ENCODE peak calls at places on chromosomes 12 and 14, in ten cellular contexts. U, X, C, G, K, B, J, Z, S and R are unnamed samples.

GRCh38 chr14:51981218-51981854 is 8.0 kb upstream of the RTRAF start:
- DNase-seq in U (no peak), J (no peak), C (no peak), S (no peak), X (no peak), G (no peak), B (no peak), K (no peak), Z (no peak), R (no peak)

GRCh38 chr12:47752552-47752951 is 6.1 kb downstream of the RAPGEF3 start:
- DNase-seq in C (peak; percentile 89), Z (no peak), S (no peak), G (no peak), U (no peak), K (no peak), B (no peak), X (no peak), J (peak; percentile 30), R (no peak)

GRCh38 chr14:101461891-101462290 is 99.4 kb upstream of the DIO3 start:
- DNase-seq in J (no peak), C (no peak), X (no peak), S (no peak), U (no peak), K (no peak), G (no peak), Z (no peak), B (no peak), R (no peak)

GRCh38 chr12:67475725-67476124 is 172.8 kb upstream of the DYRK2 start:
- DNase-seq in Z (no peak), S (no peak), U (no peak), G (no peak), B (no peak), C (no peak), X (no peak), J (no peak), K (no peak), R (no peak)

GRCh38 chr14:77474763-77475162 is 16.9 kb downstream of the AHSA1 start:
- DNase-seq in Z (no peak), U (no peak), S (no peak), B (peak; percentile 38), C (no peak), K (no peak), J (no peak), X (no peak), G (peak; percentile 35), R (no peak)

GRCh38 chr12:20144341-20144740 is 224.0 kb upstream of the PDE3A start:
- DNase-seq in X (no peak), C (no peak), J (no peak), S (no peak), B (no peak), Z (no peak), K (no peak), G (no peak), U (no peak), R (no peak)

GRCh38 chr14:51041853-51042252 is 53.1 kb downstream of the TRIM9 start:
- DNase-seq in U (no peak), K (no peak), C (no peak), S (no peak), B (no peak), J (no peak), G (no peak), X (no peak), Z (no peak), R (no peak)

GRCh38 chr12:62299617-62300016 is 39.4 kb downstream of the USP15 start:
- DNase-seq in B (no peak), K (no peak), U (no peak), C (no peak), S (no peak), Z (no peak), J (no peak), G (no peak), X (no peak), R (no peak)

GRCh38 chr12:118053071-118053985 is 7.7 kb downstream of the WSB2 start:
- DNase-seq in J (no peak), Z (no peak), S (no peak), C (no peak), X (no peak), B (no peak), U (no peak), G (no peak), K (no peak), R (no peak)

GRCh38 chr14:74846968-74847549 is 28.9 kb downstream of the PROX2 start:
- DNase-seq in Z (no peak), S (no peak), X (no peak), C (no peak), G (no peak), B (peak; percentile 30), K (no peak), J (peak; percentile 52), U (no peak), R (no peak)

GRCh38 chr12:62933871-62934798 is 815 bp downstream of the PPM1H start:
- DNase-seq in C (no peak), S (peak; percentile 35), B (peak; percentile 36), K (no peak), U (peak; percentile 35), J (peak; percentile 9), G (peak; percentile 22), Z (peak; percentile 44), X (peak; percentile 46), R (peak; percentile 70)

GRCh38 chr14:36163451-36163850 is 13.1 kb downstream of the PTCSC3 start:
- DNase-seq in U (no peak), C (no peak), G (no peak), Z (no peak), B (no peak), K (no peak), J (no peak), X (no peak), S (no peak), R (no peak)

GRCh38 chr14:36167431-36167830 is 9.1 kb downstream of the PTCSC3 start:
- DNase-seq in J (no peak), G (no peak), S (no peak), U (no peak), Z (no peak), B (no peak), K (no peak), C (no peak), X (no peak), R (no peak)

GRCh38 chr14:36161781-36162180 is 14.7 kb downstream of the PTCSC3 start:
- DNase-seq in S (peak; percentile 20), C (no peak), J (no peak), K (no peak), X (no peak), U (no peak), B (no peak), Z (no peak), G (no peak), R (no peak)

DNA sequence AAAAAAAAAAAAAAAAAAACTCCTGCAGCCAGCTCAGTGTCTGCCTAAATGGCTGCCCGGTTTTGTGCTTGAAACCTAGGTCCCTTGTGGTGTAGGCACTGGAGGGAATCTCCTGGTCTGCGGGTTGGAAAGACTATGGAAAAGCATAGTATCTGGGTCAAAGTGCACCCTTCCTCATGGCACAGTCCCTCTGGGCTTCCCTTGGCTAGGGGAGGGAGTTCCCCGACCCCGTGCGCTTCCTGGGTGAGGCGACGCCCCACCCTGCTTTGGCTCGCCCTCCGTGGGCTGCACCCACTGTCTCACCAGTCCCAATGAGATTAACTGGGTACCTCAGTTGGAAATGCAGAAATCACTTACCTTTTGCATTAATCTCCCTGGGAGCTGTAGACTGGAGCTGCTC is 14.3 kb downstream of the PTCSC3 start:
- DNase-seq in U (no peak), G (no peak), J (no peak), S (peak; percentile 17), X (no peak), Z (no peak), K (no peak), C (no peak), B (no peak), R (no peak)
- H3K4me3 ChIP-seq in U (no peak overlapping the region), G (no peak overlapping the region), J (no peak overlapping the region), S (no peak overlapping the region), X (no peak overlapping the region), Z (no peak overlapping the region), K (no peak overlapping the region), C (no peak overlapping the region), B (no peak overlapping the region), R (no peak overlapping the region)

DNA sequence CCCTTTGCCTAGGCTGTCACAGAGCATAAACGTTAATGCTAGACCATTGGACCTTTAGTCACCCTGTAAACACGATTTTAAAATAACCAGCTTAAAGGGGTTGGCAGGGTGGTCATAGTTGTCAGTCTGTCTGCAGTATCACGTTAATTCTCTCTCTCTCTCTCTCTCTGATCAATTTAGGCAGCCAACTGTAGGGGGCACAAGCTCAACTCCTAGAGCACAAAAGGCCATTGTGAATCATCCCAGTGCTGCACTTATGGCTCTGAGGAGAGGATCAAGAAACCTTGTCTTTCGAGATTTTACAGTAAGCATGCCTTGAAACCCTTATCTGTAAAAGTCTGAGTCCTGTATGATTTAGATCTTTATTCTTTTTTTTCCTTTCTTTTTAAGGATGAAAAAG is 97.1 kb downstream of the SCAF11 start:
- DNase-seq in G (no peak), U (no peak), C (no peak), J (peak; percentile 13), X (peak; percentile 17), S (no peak), Z (no peak), B (peak; percentile 27), K (peak; percentile 10), R (no peak)
- TF ChIP-seq CTCF in G (no peak), U (no peak), C (peak; percentile 7), J (peak; percentile 21), X (peak; percentile 38), S (no peak), Z (peak; percentile 10), B (peak; percentile 34), K (peak; percentile 45), R (no peak)

GRCh38 chr12:13102481-13103195 is 829 bp downstream of the GSG1 start:
- DNase-seq in S (no peak), J (peak; percentile 66), X (no peak), Z (no peak), K (no peak), C (no peak), G (no peak), U (no peak), B (peak; percentile 63), R (no peak)
- H3K36me3 ChIP-seq in S (no peaks in the 10 kb centered on the region), J (no peaks in the 10 kb centered on the region), X (no peaks in the 10 kb centered on the region), Z (no peaks in the 10 kb centered on the region), K (no peaks in the 10 kb centered on the region), C (no peaks in the 10 kb centered on the region), G (no peaks in the 10 kb centered on the region), U (no peaks in the 10 kb centered on the region), B (no peaks in the 10 kb centered on the region), R (no peaks in the 10 kb centered on the region)

GRCh38 chr14:53634793-53635192 is 321.8 kb downstream of the BMP4 start:
- DNase-seq in X (no peak), K (no peak), G (no peak), B (no peak), J (no peak), U (no peak), C (no peak), Z (no peak), S (no peak), R (no peak)
- H3K4me3 ChIP-seq in X (no peak overlapping the region), K (no peak overlapping the region), G (no peak overlapping the region), B (no peak overlapping the region), J (no peak overlapping the region), U (no peak overlapping the region), C (no peak overlapping the region), Z (no peak overlapping the region), S (no peak overlapping the region), R (no peak overlapping the region)